ENCODE peak calls at places on chromosome X, in ten cellular contexts. One of them, this sample, is unnamed.

GRCh38 chrX:39955621-39956020 is 142.1 kb downstream of the BCOR start:
- DNase-seq in glutamatergic neuron: no peak
- DNase-seq in GM04504: no peak
- DNase-seq in NCI-H460: no peak
- DNase-seq in cardiac fibroblast: no peak
- DNase-seq in tibial nerve: no peak
- DNase-seq in substantia nigra: no peak
- DNase-seq in non-pigmented ciliary epithelial cell: no peak
- DNase-seq in fibroblast of pulmonary artery: no peak
- DNase-seq in heart left ventricle: no peak
- DNase-seq in this sample: no peak

GRCh38 chrX:9311411-9312160 is 153.3 kb upstream of the TBL1X start:
- DNase-seq in non-pigmented ciliary epithelial cell: no peak
- DNase-seq in GM04504: no peak
- DNase-seq in cardiac fibroblast: no peak
- DNase-seq in substantia nigra: no peak
- DNase-seq in heart left ventricle: no peak
- DNase-seq in NCI-H460: no peak
- DNase-seq in glutamatergic neuron: no peak
- DNase-seq in fibroblast of pulmonary artery: no peak
- DNase-seq in tibial nerve: no peak
- DNase-seq in this sample: no peak

GRCh38 chrX:140467211-140467610 is 37.7 kb downstream of the SOX3 start:
- DNase-seq in substantia nigra: no peak
- DNase-seq in non-pigmented ciliary epithelial cell: peak; percentile 18
- DNase-seq in GM04504: no peak
- DNase-seq in cardiac fibroblast: no peak
- DNase-seq in fibroblast of pulmonary artery: no peak
- DNase-seq in NCI-H460: no peak
- DNase-seq in glutamatergic neuron: no peak
- DNase-seq in heart left ventricle: no peak
- DNase-seq in tibial nerve: no peak
- DNase-seq in this sample: no peak

GRCh38 chrX:129557844-129558243 is 17.8 kb downstream of the OCRL start:
- DNase-seq in heart left ventricle: peak; percentile 16
- DNase-seq in non-pigmented ciliary epithelial cell: no peak
- DNase-seq in cardiac fibroblast: no peak
- DNase-seq in tibial nerve: no peak
- DNase-seq in fibroblast of pulmonary artery: peak; percentile 51
- DNase-seq in GM04504: no peak
- DNase-seq in glutamatergic neuron: no peak
- DNase-seq in substantia nigra: no peak
- DNase-seq in NCI-H460: no peak
- DNase-seq in this sample: no peak

GRCh38 chrX:49838374-49838773 is 9.3 kb downstream of the PAGE4 start:
- DNase-seq in glutamatergic neuron: peak; percentile 23
- DNase-seq in heart left ventricle: no peak
- DNase-seq in non-pigmented ciliary epithelial cell: peak; percentile 1
- DNase-seq in NCI-H460: peak; percentile 27
- DNase-seq in cardiac fibroblast: peak; percentile 28
- DNase-seq in GM04504: peak; percentile 3
- DNase-seq in tibial nerve: no peak
- DNase-seq in substantia nigra: no peak
- DNase-seq in fibroblast of pulmonary artery: peak; percentile 27
- DNase-seq in this sample: no peak

GRCh38 chrX:40197071-40197470 is 99.3 kb upstream of the BCOR start:
- DNase-seq in heart left ventricle: no peak
- DNase-seq in fibroblast of pulmonary artery: no peak
- DNase-seq in tibial nerve: no peak
- DNase-seq in substantia nigra: no peak
- DNase-seq in NCI-H460: no peak
- DNase-seq in glutamatergic neuron: no peak
- DNase-seq in cardiac fibroblast: no peak
- DNase-seq in GM04504: no peak
- DNase-seq in non-pigmented ciliary epithelial cell: no peak
- DNase-seq in this sample: no peak

GRCh38 chrX:138775501-138775900 is 64.0 kb upstream of the FGF13 start:
- DNase-seq in GM04504: no peak
- DNase-seq in tibial nerve: no peak
- DNase-seq in glutamatergic neuron: no peak
- DNase-seq in NCI-H460: peak; percentile 19
- DNase-seq in substantia nigra: no peak
- DNase-seq in fibroblast of pulmonary artery: peak; percentile 34
- DNase-seq in heart left ventricle: no peak
- DNase-seq in non-pigmented ciliary epithelial cell: no peak
- DNase-seq in cardiac fibroblast: peak; percentile 34
- DNase-seq in this sample: no peak

GRCh38 chrX:24080670-24081069 is 25.9 kb downstream of the EIF2S3 start:
- DNase-seq in tibial nerve: no peak
- DNase-seq in fibroblast of pulmonary artery: no peak
- DNase-seq in GM04504: no peak
- DNase-seq in glutamatergic neuron: no peak
- DNase-seq in non-pigmented ciliary epithelial cell: no peak
- DNase-seq in NCI-H460: no peak
- DNase-seq in heart left ventricle: no peak
- DNase-seq in cardiac fibroblast: no peak
- DNase-seq in substantia nigra: no peak
- DNase-seq in this sample: no peak

GRCh38 chrX:101452051-101452450 is 33.2 kb upstream of the ARMCX4 start:
- DNase-seq in non-pigmented ciliary epithelial cell: no peak
- DNase-seq in NCI-H460: no peak
- DNase-seq in cardiac fibroblast: no peak
- DNase-seq in glutamatergic neuron: no peak
- DNase-seq in tibial nerve: no peak
- DNase-seq in heart left ventricle: no peak
- DNase-seq in fibroblast of pulmonary artery: no peak
- DNase-seq in substantia nigra: no peak
- DNase-seq in GM04504: no peak
- DNase-seq in this sample: no peak

GRCh38 chrX:2397229-2397628 is 103.5 kb downstream of the DHRSX start:
- DNase-seq in cardiac fibroblast: no peak
- DNase-seq in heart left ventricle: no peak
- DNase-seq in glutamatergic neuron: no peak
- DNase-seq in substantia nigra: no peak
- DNase-seq in fibroblast of pulmonary artery: no peak
- DNase-seq in tibial nerve: no peak
- DNase-seq in NCI-H460: no peak
- DNase-seq in non-pigmented ciliary epithelial cell: no peak
- DNase-seq in GM04504: no peak
- DNase-seq in this sample: no peak

This sample was measured in activated naive CD8-positive, alpha-beta T cell treated with anti-CD3 and anti-CD28 coated beads, Interleukin-2, amount 50 U/mL, for 16 hours.